ENCODE peak calls at places on chromosomes 5 and 9, in eight cellular contexts. R is mammary epithelial cell, Z is choroid plexus epithelial cell, A is adrenal gland, P is HFF-Myc, O is esophagus squamous epithelium, D is neural progenitor cell, G is epithelial cell of esophagus. C is an unnamed sample.

GRCh38 chr9:17472126-17472525 is 106.7 kb upstream of the SH3GL2 start:
- DNase-seq in A (no peak), Z (no peak), P (no peak), R (no peak), G (no peak), D (no peak), O (no peak), C (no peak)

GRCh38 chr9:28365020-28365640 is 791.8 kb upstream of the C9orf72 start:
- DNase-seq in P (no peak), D (peak; percentile 52), G (peak; percentile 73), O (no peak), R (peak; percentile 54), Z (peak; percentile 8), A (no peak), C (no peak)

GRCh38 chr5:110514030-110514429 is 212.4 kb downstream of the TMEM232 start:
- DNase-seq in D (no peak), Z (no peak), G (no peak), R (no peak), A (no peak), O (no peak), P (no peak), C (no peak)

GRCh38 chr9:86368871-86369521 is 14.8 kb upstream of the TUT7 start:
- DNase-seq in P (no peak), Z (peak; percentile 98), R (peak; percentile 97), O (no peak), A (no peak), D (no peak), G (peak; percentile 95), C (peak; percentile 98)

GRCh38 chr9:82073551-82073950 is 85.0 kb downstream of the SPATA31D1 start:
- DNase-seq in D (no peak), Z (no peak), P (no peak), G (no peak), O (no peak), A (no peak), R (no peak), C (no peak)

GRCh38 chr5:80937591-80937990 is 22.6 kb upstream of the RASGRF2 start:
- DNase-seq in G (no peak), R (no peak), P (no peak), Z (no peak), O (no peak), A (no peak), D (no peak), C (no peak)

GRCh38 chr9:91422832-91423711 is 560 bp downstream of the NFIL3 start:
- DNase-seq in D (peak; percentile 84), G (peak; percentile 78), A (peak; percentile 78), O (no peak), P (no peak), R (peak; percentile 66), Z (peak; percentile 82), C (peak; percentile 93)

GRCh38 chr5:72402959-72403628 is 82.9 kb downstream of the PTCD2 start:
- DNase-seq in P (no peak), R (no peak), O (no peak), D (no peak), A (no peak), G (no peak), Z (peak; percentile 54), C (no peak)

GRCh38 chr5:34868736-34869135 is 29.8 kb downstream of the TTC23L start:
- DNase-seq in G (no peak), R (no peak), O (no peak), Z (no peak), P (no peak), A (no peak), D (no peak), C (no peak)

GRCh38 chr9:7185612-7186011 is 427.8 kb downstream of the KDM4C start:
- DNase-seq in D (peak; percentile 23), O (no peak), G (peak; percentile 93), P (peak; percentile 64), Z (peak; percentile 97), R (peak; percentile 85), A (no peak), C (peak; percentile 90)

GRCh38 chr5:58064799-58065198 is 395.1 kb downstream of the PLK2 start:
- DNase-seq in D (no peak), Z (no peak), R (no peak), O (no peak), G (no peak), P (peak; percentile 72), A (no peak), C (no peak)

GRCh38 chr5:72248352-72249032 is 71.5 kb downstream of the MRPS27 start:
- DNase-seq in O (no peak), G (peak; percentile 74), Z (peak; percentile 80), R (peak; percentile 61), P (peak; percentile 95), D (no peak), A (peak; percentile 77), C (peak; percentile 91)

GRCh38 chr9:81879501-81879916 is 48.7 kb upstream of the SPATA31D4 start:
- DNase-seq in O (no peak), A (no peak), P (no peak), D (no peak), R (no peak), Z (no peak), G (peak; percentile 58), C (peak; percentile 72)

GRCh38 chr5:62315376-62316049 is 9.5 kb downstream of the KIF2A start:
- DNase-seq in Z (peak; percentile 31), P (no peak), G (peak; percentile 19), R (no peak), D (no peak), A (no peak), O (no peak), C (no peak)

GRCh38 chr5:9015937-9016270 is 530.0 kb downstream of the SEMA5A start:
- DNase-seq in R (no peak), A (no peak), O (no peak), D (no peak), Z (no peak), G (no peak), P (no peak), C (peak; percentile 30)

GRCh38 chr5:76332620-76333170 is 70.4 kb upstream of the IQGAP2 start:
- DNase-seq in D (no peak), Z (no peak), R (no peak), O (no peak), A (no peak), P (no peak), G (no peak), C (no peak)

GRCh38 chr5:151739939-151740335 is 18.5 kb downstream of the ATOX1 start:
- DNase-seq in Z (peak; percentile 90), R (peak; percentile 48), G (peak; percentile 36), D (peak; percentile 13), A (peak; percentile 27), O (no peak), P (peak; percentile 94), C (peak; percentile 87)

GRCh38 chr9:109305801-109306200 is 15.1 kb downstream of the EPB41L4B start:
- DNase-seq in G (no peak), R (no peak), D (no peak), Z (no peak), A (no peak), O (no peak), P (no peak), C (no peak)

GRCh38 chr5:125575561-125576504 is 829.4 kb upstream of the ZNF608 start:
- DNase-seq in A (no peak), O (no peak), D (peak; percentile 64), Z (no peak), G (no peak), R (no peak), P (no peak), C (no peak)

GRCh38 chr5:1727571-1727970 is 72.1 kb downstream of the MRPL36 start:
- DNase-seq in R (no peak), O (no peak), A (no peak), G (no peak), D (peak; percentile 1), P (no peak), Z (no peak), C (no peak)

GRCh38 chr5:59791131-59791485 is 102.4 kb downstream of the PDE4D start:
- DNase-seq in Z (no peak), A (no peak), D (no peak), R (no peak), G (no peak), O (no peak), P (no peak), C (no peak)
- H3K4me3 ChIP-seq in Z (no peak overlapping the region), A (no peak overlapping the region), D (no peak overlapping the region), R (no peak overlapping the region), G (no peak overlapping the region), O (no peak overlapping the region), P (no peak overlapping the region), C (no peak overlapping the region)

GRCh38 chr9:131417264-131418142 is 23.6 kb downstream of the PRRC2B start:
- DNase-seq in A (no peak), R (no peak), O (no peak), P (no peak), G (no peak), Z (no peak), D (no peak), C (no peak)
- H3K4me3 ChIP-seq in A (no peak overlapping the region), R (no peak overlapping the region), O (no peak overlapping the region), P (no peak overlapping the region), G (no peak overlapping the region), Z (no peak overlapping the region), D (no peak overlapping the region), C (no peak overlapping the region)

DNA sequence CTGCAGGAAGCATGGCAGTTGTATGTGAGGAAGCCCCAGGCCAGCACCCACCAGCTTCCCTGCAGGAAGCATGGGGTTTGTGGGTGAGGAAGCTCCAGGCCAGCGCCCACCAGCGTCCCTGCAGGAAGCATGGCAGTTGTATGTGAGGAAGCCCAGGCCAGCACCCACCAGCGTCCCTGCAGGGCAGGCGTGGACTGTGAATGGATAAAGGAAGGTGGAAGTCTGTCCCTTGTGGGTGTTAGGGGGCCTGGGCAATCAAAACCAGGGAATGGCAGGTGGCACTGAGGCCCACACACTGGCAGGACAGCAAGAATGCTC is 78.6 kb downstream of the DAP start:
- DNase-seq in G (no peak), R (no peak), A (no peak), P (no peak), O (no peak), Z (no peak), D (no peak), C (no peak)
- H3K4me3 ChIP-seq in G (no peak overlapping the region), R (no peak overlapping the region), A (no peak overlapping the region), P (no peak overlapping the region), O (no peak overlapping the region), Z (no peak overlapping the region), D (no peak overlapping the region), C (no peak overlapping the region)

GRCh38 chr5:79069488-79070001 is at the start of the genes BHMT2 and DMGDH:
- DNase-seq in G (peak; percentile 24), A (peak; percentile 73), D (no peak), O (no peak), R (no peak), P (no peak), Z (peak; percentile 77), C (peak; percentile 25)

GRCh38 chr5:79075646-79076426 is 6.3 kb downstream of the BHMT2 start:
- DNase-seq in G (no peak), R (no peak), D (no peak), P (no peak), A (no peak), O (no peak), Z (no peak), C (no peak)

GRCh38 chr5:79074641-79075040 is 5.1 kb downstream of the BHMT2 start:
- DNase-seq in D (no peak), Z (peak; percentile 84), P (peak; percentile 45), G (peak; percentile 76), A (no peak), O (no peak), R (peak; percentile 61), C (peak; percentile 45)

DNA sequence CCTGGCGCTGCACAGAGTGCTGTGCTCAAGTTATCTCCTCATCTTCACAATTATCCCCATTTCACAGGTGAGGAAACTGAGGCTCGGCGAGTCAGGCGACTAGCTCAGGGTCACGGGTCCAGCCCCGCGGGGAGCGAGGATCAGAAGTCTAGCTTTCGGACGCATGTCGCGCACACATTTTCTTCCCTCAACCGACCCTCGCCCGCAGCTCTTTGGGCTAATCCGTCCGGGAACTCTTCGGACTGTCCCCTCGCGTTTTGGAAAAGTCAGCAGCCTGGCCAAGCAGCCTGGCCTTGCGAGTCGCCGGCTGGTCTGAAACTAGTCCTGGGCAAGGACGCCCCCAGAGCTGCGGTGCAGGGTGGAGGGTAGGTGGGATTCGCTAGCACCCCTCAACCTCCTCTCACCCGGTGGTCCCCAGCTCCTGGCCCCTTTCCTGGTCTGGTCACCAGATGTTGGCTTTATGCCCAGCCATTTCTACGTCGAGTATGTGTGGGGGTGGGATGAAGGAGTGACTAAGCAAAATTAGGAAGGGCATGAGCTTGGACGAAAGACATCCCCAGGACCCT is 518 bp downstream of the BHMT2 start:
- DNase-seq in P (peak; percentile 29), Z (peak; percentile 70), A (peak; percentile 46), O (no peak), D (no peak), G (no peak), R (no peak), C (peak; percentile 37)
- H3K4me3 ChIP-seq in P (peak overlapping the region; percentile 21), Z (peak overlapping the region; percentile 57), A (no peak overlapping the region), O (peak overlapping the region; percentile 67), D (no peak overlapping the region), G (no peak overlapping the region), R (no peak overlapping the region), C (no peak overlapping the region)